ENCODE peak calls at places on chromosomes 2 and 18, in four cellular contexts. Y is HCEC 1CT, B is 8988T, Q is colonic mucosa. X is an unnamed sample.

GRCh38 chr2:29749843-29750242 is 171.5 kb downstream of the ALK start:
- DNase-seq in Y (peak), B (no peak), Q (no peak), X (peak)

GRCh38 chr18:75727479-75727878 is 300.0 kb upstream of the SMIM21 start:
- DNase-seq in Y (no peak), B (peak), Q (peak), X (no peak)

GRCh38 chr18:46718501-46719341 is 38.1 kb downstream of the ST8SIA5 start:
- DNase-seq in Y (peak), B (no peak), Q (no peak), X (peak)

GRCh38 chr2:238929242-238930081 is 81.6 kb downstream of the TWIST2 start:
- DNase-seq in Y (no peak), B (no peak), Q (peak), X (peak)

GRCh38 chr2:232320038-232320790 is 58.3 kb upstream of the ALPP start:
- DNase-seq in Y (no peak), B (no peak), Q (peak), X (no peak)

GRCh38 chr2:30201990-30202389 is 29.3 kb upstream of the LBH start:
- DNase-seq in Y (no peak), B (no peak), Q (no peak), X (peak)

GRCh38 chr18:11970466-11971220 is 10.7 kb upstream of the IMPA2 start:
- DNase-seq in Y (no peak), B (no peak), Q (no peak), X (no peak)

GRCh38 chr2:86072271-86072858 is 33.3 kb downstream of the POLR1A start:
- DNase-seq in Y (no peak), B (no peak), Q (no peak), X (no peak)

GRCh38 chr2:96520231-96520630 is 15.1 kb upstream of the NEURL3 start:
- DNase-seq in Y (no peak), B (no peak), Q (no peak), X (no peak)

GRCh38 chr18:9787716-9788115 is 79.6 kb downstream of the RAB31 start:
- DNase-seq in Y (peak), B (no peak), Q (no peak), X (no peak)